ENCODE peak calls at places on chromosomes 1 and 21, in five cellular contexts. U is GM12878, I is K562, O is SK-N-SH, P is H1. R is an unnamed sample.

GRCh38 chr1:224482619-224483018 is 48.0 kb upstream of the WDR26 start:
- DNase-seq in U (no peak), I (peak; percentile 54), O (no peak), P (no peak), R (no peak)

GRCh38 chr1:24180676-24181075 is 6.4 kb downstream of the IFNLR1 start:
- DNase-seq in O (no peak), P (no peak), U (no peak), I (no peak), R (no peak)

GRCh38 chr1:77757616-77758015 is 2.0 kb downstream of the USP33 start:
- DNase-seq in O (no peak), I (no peak), U (no peak), P (no peak), R (no peak)

GRCh38 chr1:154553056-154553822 is 5.2 kb downstream of the UBE2Q1 start:
- DNase-seq in U (no peak), I (no peak), P (no peak), O (no peak), R (no peak)

GRCh38 chr1:235423214-235423652 is 56.0 kb downstream of the TBCE start:
- DNase-seq in P (no peak), I (no peak), O (no peak), U (peak; percentile 4), R (peak; percentile 29)

GRCh38 chr1:210330279-210330866 is 1.7 kb downstream of the HHAT start:
- DNase-seq in P (no peak), I (peak; percentile 38), O (peak; percentile 30), U (no peak), R (no peak)

GRCh38 chr21:15557925-15558324 is 171.9 kb upstream of the USP25 start:
- DNase-seq in O (no peak), P (no peak), I (peak; percentile 78), U (no peak), R (no peak)

GRCh38 chr1:109783436-109783835 is 19.7 kb upstream of the EPS8L3 start:
- DNase-seq in O (no peak), P (no peak), I (no peak), U (no peak), R (no peak)

GRCh38 chr1:241356187-241356518 is 852 bp downstream of the RGS7 start:
- DNase-seq in P (no peak), O (peak; percentile 50), U (no peak), I (no peak), R (no peak)

GRCh38 chr1:171943973-171944561 is 102.8 kb downstream of the DNM3 start:
- DNase-seq in I (no peak), O (no peak), U (no peak), P (no peak), R (no peak)

GRCh38 chr1:210244746-210245367 is 12.3 kb downstream of the SERTAD4 start:
- DNase-seq in P (no peak), U (no peak), O (no peak), I (no peak), R (no peak)

GRCh38 chr1:204878835-204879234 is 8.2 kb downstream of the NFASC start:
- DNase-seq in O (no peak), P (no peak), U (no peak), I (no peak), R (no peak)

GRCh38 chr1:54477153-54477561 is 70.9 kb upstream of the ACOT11 start:
- DNase-seq in I (no peak), P (no peak), U (no peak), O (no peak), R (no peak)

GRCh38 chr21:42703936-42704335 is 50.5 kb downstream of the PDE9A start:
- DNase-seq in I (no peak), P (no peak), O (no peak), U (no peak), R (no peak)

GRCh38 chr1:175600721-175601440 is 142.5 kb downstream of the TNR start:
- DNase-seq in O (no peak), U (peak; percentile 45), I (no peak), P (no peak), R (peak; percentile 36)

GRCh38 chr1:67544921-67545320 is 114.7 kb upstream of the SERBP1 start:
- DNase-seq in O (no peak), I (no peak), P (no peak), U (no peak), R (no peak)

GRCh38 chr1:243645281-243645680 is 204.8 kb downstream of the AKT3 start:
- DNase-seq in O (no peak), P (no peak), I (no peak), U (no peak), R (no peak)

GRCh38 chr1:116325922-116326321 is 47.1 kb upstream of the ATP1A1 start:
- DNase-seq in I (no peak), P (no peak), O (no peak), U (no peak), R (no peak)

GRCh38 chr1:41502912-41503311 is 18.4 kb upstream of the EDN2 start:
- DNase-seq in I (no peak), U (no peak), P (no peak), O (peak; percentile 81), R (no peak)
- TF ChIP-seq POLR2AphosphoS5 in I (no peak), U (no peak), P (no peak), O (no peak), R (no peak)

DNA sequence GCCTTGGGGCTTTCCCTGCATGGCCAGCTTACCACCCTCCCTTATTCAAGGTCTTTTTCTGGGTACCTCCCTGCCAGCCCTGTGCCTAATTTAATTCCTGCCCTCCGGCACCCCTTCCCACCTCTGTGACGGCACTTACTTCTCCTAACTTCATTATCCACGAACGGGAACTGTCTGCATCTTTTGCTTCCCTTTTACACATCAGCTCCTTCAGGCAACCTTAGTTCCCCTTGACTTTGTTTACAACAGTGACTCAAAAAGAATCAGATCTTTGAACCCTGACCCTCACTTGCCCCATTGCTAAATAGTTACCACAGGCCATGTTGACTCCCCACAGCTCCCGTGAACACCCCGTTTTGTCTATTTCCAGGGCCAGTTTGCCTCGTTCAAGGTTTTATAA is 138.3 kb upstream of the ETS2 start:
- DNase-seq in O (no peak), P (no peak), U (no peak), I (no peak), R (no peak)
- TF ChIP-seq TAF1 in O (no peak), P (no peak), U (no peak), I (no peak), R (no peak)

GRCh38 chr1:42703888-42704464 is 21.8 kb downstream of the YBX1 start:
- DNase-seq in I (no peak), U (no peak), P (no peak), O (no peak), R (no peak)
- TF ChIP-seq POLR2AphosphoS5 in I (no peak), U (peak; percentile 34), P (peak; percentile 56), O (no peak), R (peak; percentile 84)

GRCh38 chr1:186845581-186846210 is 16.9 kb downstream of the PLA2G4A start:
- DNase-seq in O (no peak), P (no peak), U (no peak), I (no peak), R (no peak)

GRCh38 chr1:186854102-186854501 is 25.4 kb downstream of the PLA2G4A start:
- DNase-seq in P (no peak), O (no peak), U (no peak), I (no peak), R (no peak)

GRCh38 chr1:186848509-186849130 is 19.9 kb downstream of the PLA2G4A start:
- DNase-seq in I (no peak), U (no peak), P (no peak), O (no peak), R (no peak)

GRCh38 chr1:186849271-186849671 is 20.5 kb downstream of the PLA2G4A start:
- DNase-seq in I (no peak), U (peak; percentile 67), P (no peak), O (no peak), R (no peak)

GRCh38 chr1:186849824-186850223 is 21.1 kb downstream of the PLA2G4A start:
- DNase-seq in P (no peak), U (no peak), I (no peak), O (no peak), R (no peak)
- TF ChIP-seq TAF1 in P (no peak), U (no peak), I (no peak), O (no peak), R (no peak)

GRCh38 chr1:114671011-114671938 is 1.4 kb upstream of the DENND2C start:
- DNase-seq in U (no peak), P (no peak), O (peak; percentile 29), I (no peak), R (no peak)

GRCh38 chr1:114668784-114669561 is 876 bp downstream of the DENND2C start:
- DNase-seq in I (no peak), P (no peak), U (no peak), O (peak; percentile 9), R (no peak)

GRCh38 chr1:114669562-114670082 is at the start of gene DENND2C:
- DNase-seq in U (no peak), I (no peak), O (no peak), P (no peak), R (no peak)

GRCh38 chr1:114671939-114672275 is 2.1 kb upstream of the DENND2C start:
- DNase-seq in O (no peak), U (no peak), P (no peak), I (no peak), R (no peak)

GRCh38 chr1:114670083-114671010 is 498 bp upstream of the DENND2C start:
- DNase-seq in P (peak; percentile 69), I (peak; percentile 93), U (peak; percentile 33), O (peak; percentile 95), R (peak; percentile 87)
- TF ChIP-seq POLR2AphosphoS5 in P (no peak), I (no peak), U (no peak), O (no peak), R (no peak)

GRCh38 chr21:27649323-27649722 is 682.4 kb upstream of the ADAMTS5 start:
- DNase-seq in P (no peak), O (no peak), I (no peak), U (no peak), R (no peak)

GRCh38 chr21:27649746-27650145 is 682.9 kb upstream of the ADAMTS5 start:
- DNase-seq in I (no peak), P (no peak), U (no peak), O (no peak), R (no peak)

GRCh38 chr21:27647921-27648320 is 681.0 kb upstream of the ADAMTS5 start:
- DNase-seq in I (no peak), O (no peak), P (no peak), U (no peak), R (no peak)

GRCh38 chr21:27647401-27647800 is 680.5 kb upstream of the ADAMTS5 start:
- DNase-seq in U (no peak), P (no peak), I (no peak), O (no peak), R (no peak)

DNA sequence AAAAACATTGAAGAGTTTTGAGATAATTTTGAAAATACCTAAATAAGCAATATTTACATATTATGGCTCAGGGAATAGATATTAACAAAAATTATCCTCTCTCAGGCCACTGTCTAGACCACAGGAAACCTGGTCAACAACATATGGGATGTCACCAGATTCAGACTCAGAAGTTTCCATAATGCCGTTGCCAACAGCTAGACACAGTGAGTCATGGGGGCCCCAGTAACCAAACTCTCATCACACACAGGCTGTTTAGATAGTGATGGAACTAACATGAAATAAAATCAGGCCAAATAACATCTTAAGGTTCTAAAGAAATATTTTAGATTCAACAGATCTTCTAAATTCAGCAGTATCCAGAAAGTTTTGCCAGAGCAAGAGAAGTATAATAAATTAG is 681.7 kb upstream of the ADAMTS5 start:
- DNase-seq in P (no peak), I (no peak), O (no peak), U (no peak), R (no peak)
- TF ChIP-seq TAF1 in P (no peak), I (no peak), O (no peak), U (no peak), R (no peak)